ENCODE peak calls at places on chromosomes 6 and 20, in eight cellular contexts. One of them, this sample, is unnamed.

GRCh38 chr6:26607434-26608230 is 10.9 kb downstream of the ABT1 start:
- DNase-seq in testis: peak; percentile 75
- DNase-seq in fibroblast of the aortic adventitia: peak; percentile 73
- DNase-seq in uterus: no peak
- DNase-seq in neural progenitor cell: peak; percentile 71
- DNase-seq in upper lobe of left lung: peak; percentile 25
- DNase-seq in dorsolateral prefrontal cortex: no peak
- DNase-seq in AG10803: peak; percentile 64
- DNase-seq in this sample: peak; percentile 41

GRCh38 chr6:71419954-71420692 is 131.5 kb downstream of the OGFRL1 start:
- DNase-seq in testis: peak; percentile 43
- DNase-seq in fibroblast of the aortic adventitia: no peak
- DNase-seq in uterus: peak; percentile 21
- DNase-seq in neural progenitor cell: peak; percentile 85
- DNase-seq in upper lobe of left lung: peak; percentile 39
- DNase-seq in dorsolateral prefrontal cortex: peak; percentile 25
- DNase-seq in AG10803: peak; percentile 49
- DNase-seq in this sample: peak; percentile 15

GRCh38 chr20:18739785-18740184 is 73.8 kb upstream of the SCP2D1 start:
- DNase-seq in testis: peak; percentile 80
- DNase-seq in fibroblast of the aortic adventitia: peak; percentile 86
- DNase-seq in uterus: peak; percentile 95
- DNase-seq in neural progenitor cell: peak; percentile 48
- DNase-seq in upper lobe of left lung: no peak
- DNase-seq in dorsolateral prefrontal cortex: no peak
- DNase-seq in AG10803: peak; percentile 90
- DNase-seq in this sample: no peak

GRCh38 chr6:125834347-125834746 is 43.6 kb downstream of the NCOA7 start:
- DNase-seq in testis: no peak
- DNase-seq in fibroblast of the aortic adventitia: peak; percentile 34
- DNase-seq in uterus: no peak
- DNase-seq in neural progenitor cell: no peak
- DNase-seq in upper lobe of left lung: no peak
- DNase-seq in dorsolateral prefrontal cortex: no peak
- DNase-seq in AG10803: no peak
- DNase-seq in this sample: no peak

GRCh38 chr6:20680697-20681165 is 146.5 kb downstream of the CDKAL1 start:
- DNase-seq in testis: no peak
- DNase-seq in fibroblast of the aortic adventitia: peak; percentile 39
- DNase-seq in uterus: no peak
- DNase-seq in neural progenitor cell: no peak
- DNase-seq in upper lobe of left lung: no peak
- DNase-seq in dorsolateral prefrontal cortex: no peak
- DNase-seq in AG10803: peak; percentile 42
- DNase-seq in this sample: no peak

GRCh38 chr6:81265106-81265505 is 487.4 kb downstream of the TENT5A start:
- DNase-seq in testis: no peak
- DNase-seq in fibroblast of the aortic adventitia: peak; percentile 84
- DNase-seq in uterus: no peak
- DNase-seq in neural progenitor cell: no peak
- DNase-seq in upper lobe of left lung: no peak
- DNase-seq in dorsolateral prefrontal cortex: no peak
- DNase-seq in AG10803: peak; percentile 72
- DNase-seq in this sample: peak; percentile 32

GRCh38 chr6:18280084-18280483 is 15.8 kb upstream of the DEK start:
- DNase-seq in testis: no peak
- DNase-seq in fibroblast of the aortic adventitia: no peak
- DNase-seq in uterus: no peak
- DNase-seq in neural progenitor cell: peak; percentile 59
- DNase-seq in upper lobe of left lung: no peak
- DNase-seq in dorsolateral prefrontal cortex: no peak
- DNase-seq in AG10803: peak; percentile 26
- DNase-seq in this sample: no peak

GRCh38 chr6:156662025-156662445 is 115.1 kb upstream of the ARID1B start:
- DNase-seq in testis: peak; percentile 58
- DNase-seq in fibroblast of the aortic adventitia: peak; percentile 94
- DNase-seq in uterus: no peak
- DNase-seq in neural progenitor cell: peak; percentile 82
- DNase-seq in upper lobe of left lung: no peak
- DNase-seq in dorsolateral prefrontal cortex: no peak
- DNase-seq in AG10803: peak; percentile 99
- DNase-seq in this sample: no peak

GRCh38 chr6:3835055-3835731 is 14.0 kb upstream of the FAM50B start:
- DNase-seq in testis: peak; percentile 5
- DNase-seq in fibroblast of the aortic adventitia: peak; percentile 65
- DNase-seq in uterus: no peak
- DNase-seq in neural progenitor cell: no peak
- DNase-seq in upper lobe of left lung: no peak
- DNase-seq in dorsolateral prefrontal cortex: no peak
- DNase-seq in AG10803: peak; percentile 52
- DNase-seq in this sample: peak; percentile 75

GRCh38 chr6:43496370-43497128 is 13.6 kb downstream of the LRRC73 start:
- DNase-seq in testis: peak; percentile 51
- DNase-seq in fibroblast of the aortic adventitia: peak; percentile 45
- DNase-seq in uterus: no peak
- DNase-seq in neural progenitor cell: peak; percentile 62
- DNase-seq in upper lobe of left lung: no peak
- DNase-seq in dorsolateral prefrontal cortex: no peak
- DNase-seq in AG10803: peak; percentile 65
- DNase-seq in this sample: no peak

GRCh38 chr20:63009044-63009961 is 2.5 kb upstream of the BHLHE23 start:
- DNase-seq in testis: peak; percentile 78
- DNase-seq in fibroblast of the aortic adventitia: peak; percentile 59
- DNase-seq in uterus: peak; percentile 56
- DNase-seq in neural progenitor cell: peak; percentile 85
- DNase-seq in upper lobe of left lung: peak; percentile 60
- DNase-seq in dorsolateral prefrontal cortex: peak; percentile 72
- DNase-seq in AG10803: peak; percentile 42
- DNase-seq in this sample: peak; percentile 31

GRCh38 chr20:63007722-63008488 is 1.1 kb upstream of the BHLHE23 start:
- DNase-seq in testis: no peak
- DNase-seq in fibroblast of the aortic adventitia: no peak
- DNase-seq in uterus: no peak
- DNase-seq in neural progenitor cell: peak; percentile 62
- DNase-seq in upper lobe of left lung: no peak
- DNase-seq in dorsolateral prefrontal cortex: no peak
- DNase-seq in AG10803: no peak
- DNase-seq in this sample: no peak

GRCh38 chr20:63008541-63009043 is 1.8 kb upstream of the BHLHE23 start:
- DNase-seq in testis: no peak
- DNase-seq in fibroblast of the aortic adventitia: no peak
- DNase-seq in uterus: no peak
- DNase-seq in neural progenitor cell: no peak
- DNase-seq in upper lobe of left lung: no peak
- DNase-seq in dorsolateral prefrontal cortex: no peak
- DNase-seq in AG10803: no peak
- DNase-seq in this sample: no peak

GRCh38 chr20:63011798-63012197 is 5.0 kb upstream of the BHLHE23 start:
- DNase-seq in testis: no peak
- DNase-seq in fibroblast of the aortic adventitia: no peak
- DNase-seq in uterus: no peak
- DNase-seq in neural progenitor cell: no peak
- DNase-seq in upper lobe of left lung: no peak
- DNase-seq in dorsolateral prefrontal cortex: no peak
- DNase-seq in AG10803: no peak
- DNase-seq in this sample: no peak

GRCh38 chr20:63009988-63010769 is 3.4 kb upstream of the BHLHE23 start:
- DNase-seq in testis: no peak
- DNase-seq in fibroblast of the aortic adventitia: peak; percentile 4
- DNase-seq in uterus: no peak
- DNase-seq in neural progenitor cell: no peak
- DNase-seq in upper lobe of left lung: no peak
- DNase-seq in dorsolateral prefrontal cortex: no peak
- DNase-seq in AG10803: no peak
- DNase-seq in this sample: no peak
- TF ChIP-seq CTCF in testis: no peak
- TF ChIP-seq CTCF in fibroblast of the aortic adventitia: no peak
- TF ChIP-seq CTCF in uterus: no peak
- TF ChIP-seq CTCF in neural progenitor cell: no peak
- TF ChIP-seq CTCF in upper lobe of left lung: no peak
- TF ChIP-seq CTCF in dorsolateral prefrontal cortex: no peak
- TF ChIP-seq CTCF in AG10803: no peak
- TF ChIP-seq CTCF in this sample: no peak

GRCh38 chr6:133551436-133551835 is 310.3 kb downstream of the EYA4 start:
- DNase-seq in testis: no peak
- DNase-seq in fibroblast of the aortic adventitia: no peak
- DNase-seq in uterus: no peak
- DNase-seq in neural progenitor cell: no peak
- DNase-seq in upper lobe of left lung: no peak
- DNase-seq in dorsolateral prefrontal cortex: no peak
- DNase-seq in AG10803: no peak
- DNase-seq in this sample: no peak

GRCh38 chr6:133549252-133549925 is 308.2 kb downstream of the EYA4 start:
- DNase-seq in testis: no peak
- DNase-seq in fibroblast of the aortic adventitia: no peak
- DNase-seq in uterus: no peak
- DNase-seq in neural progenitor cell: peak; percentile 93
- DNase-seq in upper lobe of left lung: no peak
- DNase-seq in dorsolateral prefrontal cortex: no peak
- DNase-seq in AG10803: no peak
- DNase-seq in this sample: no peak

GRCh38 chr6:133553652-133554051 is 312.5 kb downstream of the EYA4 start:
- DNase-seq in testis: peak; percentile 75
- DNase-seq in fibroblast of the aortic adventitia: peak; percentile 85
- DNase-seq in uterus: peak; percentile 40
- DNase-seq in neural progenitor cell: peak; percentile 81
- DNase-seq in upper lobe of left lung: peak; percentile 26
- DNase-seq in dorsolateral prefrontal cortex: no peak
- DNase-seq in AG10803: peak; percentile 66
- DNase-seq in this sample: peak; percentile 71

GRCh38 chr6:133550026-133550425 is 308.9 kb downstream of the EYA4 start:
- DNase-seq in testis: no peak
- DNase-seq in fibroblast of the aortic adventitia: no peak
- DNase-seq in uterus: no peak
- DNase-seq in neural progenitor cell: no peak
- DNase-seq in upper lobe of left lung: no peak
- DNase-seq in dorsolateral prefrontal cortex: no peak
- DNase-seq in AG10803: no peak
- DNase-seq in this sample: no peak

GRCh38 chr6:133551847-133552331 is 310.7 kb downstream of the EYA4 start:
- DNase-seq in testis: no peak
- DNase-seq in fibroblast of the aortic adventitia: peak; percentile 98
- DNase-seq in uterus: peak; percentile 30
- DNase-seq in neural progenitor cell: no peak
- DNase-seq in upper lobe of left lung: peak; percentile 52
- DNase-seq in dorsolateral prefrontal cortex: no peak
- DNase-seq in AG10803: peak; percentile 98
- DNase-seq in this sample: no peak
- H3K4me3 ChIP-seq in testis: no peak overlapping the region
- H3K4me3 ChIP-seq in fibroblast of the aortic adventitia: no peak overlapping the region
- H3K4me3 ChIP-seq in uterus: no peak overlapping the region
- H3K4me3 ChIP-seq in neural progenitor cell: no peak overlapping the region
- H3K4me3 ChIP-seq in upper lobe of left lung: no peak overlapping the region
- H3K4me3 ChIP-seq in dorsolateral prefrontal cortex: no peak overlapping the region
- H3K4me3 ChIP-seq in AG10803: no peak overlapping the region
- H3K4me3 ChIP-seq in this sample: no peak overlapping the region

GRCh38 chr20:10359621-10360040 is 74.4 kb downstream of the MKKS start:
- DNase-seq in testis: no peak
- DNase-seq in fibroblast of the aortic adventitia: peak; percentile 32
- DNase-seq in uterus: no peak
- DNase-seq in neural progenitor cell: no peak
- DNase-seq in upper lobe of left lung: no peak
- DNase-seq in dorsolateral prefrontal cortex: no peak
- DNase-seq in AG10803: no peak
- DNase-seq in this sample: no peak

GRCh38 chr20:10356628-10357027 is 77.4 kb downstream of the MKKS start:
- DNase-seq in testis: no peak
- DNase-seq in fibroblast of the aortic adventitia: no peak
- DNase-seq in uterus: no peak
- DNase-seq in neural progenitor cell: no peak
- DNase-seq in upper lobe of left lung: no peak
- DNase-seq in dorsolateral prefrontal cortex: no peak
- DNase-seq in AG10803: no peak
- DNase-seq in this sample: no peak

GRCh38 chr20:10357061-10357708 is 76.8 kb downstream of the MKKS start:
- DNase-seq in testis: no peak
- DNase-seq in fibroblast of the aortic adventitia: no peak
- DNase-seq in uterus: no peak
- DNase-seq in neural progenitor cell: no peak
- DNase-seq in upper lobe of left lung: no peak
- DNase-seq in dorsolateral prefrontal cortex: no peak
- DNase-seq in AG10803: no peak
- DNase-seq in this sample: no peak

GRCh38 chr20:10360878-10361277 is 73.1 kb downstream of the MKKS start:
- DNase-seq in testis: no peak
- DNase-seq in fibroblast of the aortic adventitia: peak; percentile 40
- DNase-seq in uterus: no peak
- DNase-seq in neural progenitor cell: no peak
- DNase-seq in upper lobe of left lung: no peak
- DNase-seq in dorsolateral prefrontal cortex: no peak
- DNase-seq in AG10803: no peak
- DNase-seq in this sample: no peak

DNA sequence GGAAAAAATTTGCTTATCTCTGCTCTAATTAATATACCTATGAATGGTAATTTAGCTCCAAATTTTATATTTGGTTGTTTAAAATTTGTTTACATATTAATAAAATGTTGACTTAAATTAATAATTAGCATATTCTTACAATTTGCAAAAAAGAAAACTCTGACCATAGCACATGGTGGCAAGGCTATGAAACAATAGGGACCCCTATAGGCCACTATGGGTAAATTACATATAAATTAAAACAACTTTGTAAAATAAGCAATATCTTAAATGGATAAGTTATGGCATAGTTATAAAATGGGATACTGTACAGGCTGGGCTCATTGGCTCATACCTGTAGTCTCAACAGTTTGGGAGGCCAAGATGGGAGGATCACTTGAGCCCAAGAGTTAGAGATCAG is 76.0 kb downstream of the MKKS start:
- DNase-seq in testis: no peak
- DNase-seq in fibroblast of the aortic adventitia: peak; percentile 23
- DNase-seq in uterus: no peak
- DNase-seq in neural progenitor cell: peak; percentile 6
- DNase-seq in upper lobe of left lung: no peak
- DNase-seq in dorsolateral prefrontal cortex: no peak
- DNase-seq in AG10803: no peak
- DNase-seq in this sample: no peak
- TF ChIP-seq CTCF in testis: peak; percentile 19
- TF ChIP-seq CTCF in fibroblast of the aortic adventitia: peak; percentile 54
- TF ChIP-seq CTCF in uterus: no peak
- TF ChIP-seq CTCF in neural progenitor cell: peak; percentile 62
- TF ChIP-seq CTCF in upper lobe of left lung: peak; percentile 19
- TF ChIP-seq CTCF in dorsolateral prefrontal cortex: peak; percentile 50
- TF ChIP-seq CTCF in AG10803: peak; percentile 53
- TF ChIP-seq CTCF in this sample: no peak

GRCh38 chr6:31575335-31575901 is at the start of gene TNF:
- DNase-seq in testis: peak; percentile 59
- DNase-seq in fibroblast of the aortic adventitia: no peak
- DNase-seq in uterus: peak; percentile 61
- DNase-seq in neural progenitor cell: no peak
- DNase-seq in upper lobe of left lung: peak; percentile 62
- DNase-seq in dorsolateral prefrontal cortex: no peak
- DNase-seq in AG10803: no peak
- DNase-seq in this sample: no peak
- H3K4me3 ChIP-seq in testis: no peak within 1 kb of the TSS
- H3K4me3 ChIP-seq in fibroblast of the aortic adventitia: no peak within 1 kb of the TSS
- H3K4me3 ChIP-seq in uterus: no peak within 1 kb of the TSS
- H3K4me3 ChIP-seq in neural progenitor cell: no peak within 1 kb of the TSS
- H3K4me3 ChIP-seq in upper lobe of left lung: peak within 1 kb of the TSS; percentile 43
- H3K4me3 ChIP-seq in dorsolateral prefrontal cortex: peak within 1 kb of the TSS; percentile 44
- H3K4me3 ChIP-seq in AG10803: no peak within 1 kb of the TSS
- H3K4me3 ChIP-seq in this sample: peak within 1 kb of the TSS; percentile 25